ENCODE peak calls at places on chromosomes 11 and 22, in seven cellular contexts. Y is cardiac fibroblast, U is fibroblast of mammary gland, J is A549, F is suprapubic skin, M is H7, C is Peyer's patch. N is an unnamed sample.

GRCh38 chr11:87926250-87926970 is 248.8 kb downstream of the RAB38 start:
- DNase-seq in U (peak), F (no peak), Y (peak), J (peak), C (no peak), M (no peak), N (peak)

GRCh38 chr11:3169235-3169951 is 4.3 kb upstream of the OSBPL5 start:
- DNase-seq in M (peak), C (no peak), J (peak), F (peak), U (peak), Y (peak), N (peak)

GRCh38 chr11:60700689-60701508 is 1.5 kb downstream of the MS4A8 start:
- DNase-seq in C (no peak), F (no peak), U (peak), Y (peak), J (peak), M (peak), N (no peak)

GRCh38 chr11:117826832-117827231 is 2.3 kb upstream of the FXYD2 start:
- DNase-seq in F (peak), U (no peak), Y (no peak), M (no peak), J (no peak), C (peak), N (no peak)

GRCh38 chr22:42933783-42934144 is 76.7 kb upstream of the ARFGAP3 start:
- DNase-seq in F (no peak), M (no peak), Y (peak), J (peak), C (no peak), U (peak), N (peak)

GRCh38 chr11:78940500-78941225 is 366.0 kb upstream of the NARS2 start:
- DNase-seq in M (peak), U (no peak), J (no peak), C (no peak), F (no peak), Y (no peak), N (no peak)

GRCh38 chr11:60378359-60378758 is at the start of gene MS4A7:
- DNase-seq in F (no peak), U (no peak), J (no peak), C (peak), M (no peak), Y (no peak), N (no peak)

GRCh38 chr11:2472428-2473186 is 27.8 kb downstream of the KCNQ1 start:
- DNase-seq in F (no peak), M (peak), U (no peak), J (no peak), C (no peak), Y (no peak), N (no peak)

GRCh38 chr11:118622376-118623290 is 15.2 kb downstream of the PHLDB1 start:
- DNase-seq in C (no peak), Y (peak), F (no peak), J (peak), M (no peak), U (peak), N (peak)

GRCh38 chr22:25350551-25350971 is 131.1 kb downstream of the CRYBB2 start:
- DNase-seq in C (peak), U (no peak), F (peak), M (peak), Y (no peak), J (no peak), N (no peak)

GRCh38 chr11:78586452-78587046 is 11.9 kb upstream of the NARS2 start:
- DNase-seq in J (peak), F (no peak), Y (peak), M (peak), C (no peak), U (peak), N (no peak)

GRCh38 chr11:67278939-67279588 is 10.0 kb upstream of the ANKRD13D start:
- DNase-seq in J (no peak), U (no peak), F (no peak), Y (no peak), C (peak), M (no peak), N (no peak)

GRCh38 chr11:117191680-117192400 is 7.3 kb upstream of the TAGLN start:
- DNase-seq in J (no peak), F (no peak), M (no peak), C (no peak), U (no peak), Y (no peak), N (no peak)

GRCh38 chr11:72588656-72589410 is 85.4 kb downstream of the PDE2A start:
- DNase-seq in F (no peak), U (no peak), Y (no peak), J (no peak), C (no peak), M (no peak), N (no peak)

GRCh38 chr11:72591785-72592490 is 82.3 kb downstream of the PDE2A start:
- DNase-seq in Y (no peak), F (no peak), C (peak), M (no peak), U (no peak), J (no peak), N (no peak)

GRCh38 chr11:72587696-72588095 is 86.5 kb downstream of the PDE2A start:
- DNase-seq in F (no peak), Y (no peak), J (no peak), U (no peak), C (no peak), M (no peak), N (no peak)

GRCh38 chr11:72591023-72591422 is 83.2 kb downstream of the PDE2A start:
- DNase-seq in C (no peak), J (no peak), F (no peak), U (no peak), M (no peak), Y (no peak), N (no peak)

GRCh38 chr11:72589802-72590761 is 84.1 kb downstream of the PDE2A start:
- DNase-seq in C (peak), Y (peak), M (peak), J (peak), F (no peak), U (peak), N (peak)
- H3K4me3 ChIP-seq in C (peak), Y (no peak), M (peak), J (peak), F (peak), U (no peak), N (no peak)

GRCh38 chr11:97722721-97723120 is 1298.0 kb upstream of the CNTN5 start:
- DNase-seq in M (no peak), J (no peak), U (no peak), Y (no peak), C (no peak), F (no peak), N (no peak)
- H3K4me3 ChIP-seq in M (no peak), J (no peak), U (no peak), Y (no peak), C (no peak), F (no peak), N (no peak)

GRCh38 chr11:35347921-35348331 is 71.4 kb downstream of the SLC1A2 start:
- DNase-seq in M (no peak), U (peak), J (no peak), F (no peak), C (no peak), Y (no peak), N (peak)

GRCh38 chr11:35343033-35343598 is 76.2 kb downstream of the SLC1A2 start:
- DNase-seq in M (no peak), J (no peak), C (no peak), Y (no peak), U (no peak), F (no peak), N (no peak)

GRCh38 chr11:35347173-35347878 is 72.0 kb downstream of the SLC1A2 start:
- DNase-seq in M (no peak), C (no peak), F (no peak), U (no peak), Y (no peak), J (no peak), N (no peak)

GRCh38 chr11:35346472-35347136 is 72.8 kb downstream of the SLC1A2 start:
- DNase-seq in J (no peak), U (no peak), M (no peak), Y (no peak), C (no peak), F (no peak), N (no peak)

GRCh38 chr11:35344990-35345655 is 74.2 kb downstream of the SLC1A2 start:
- DNase-seq in M (no peak), F (no peak), Y (no peak), U (no peak), C (no peak), J (no peak), N (peak)
- H3K4me3 ChIP-seq in M (no peak), F (no peak), Y (no peak), U (no peak), C (no peak), J (no peak), N (no peak)

GRCh38 chr22:27297125-27297524 is 504.4 kb downstream of the MN1 start:
- DNase-seq in J (no peak), C (no peak), F (no peak), Y (no peak), U (no peak), M (no peak), N (no peak)

GRCh38 chr22:27300661-27301285 is 500.8 kb downstream of the MN1 start:
- DNase-seq in Y (no peak), F (no peak), J (no peak), M (peak), C (no peak), U (no peak), N (no peak)

GRCh38 chr22:27296091-27296675 is 505.4 kb downstream of the MN1 start:
- DNase-seq in C (no peak), U (no peak), M (peak), J (no peak), Y (no peak), F (no peak), N (no peak)

GRCh38 chr22:27299181-27300085 is 502.1 kb downstream of the MN1 start:
- DNase-seq in Y (no peak), J (no peak), F (no peak), U (no peak), M (peak), C (no peak), N (no peak)

GRCh38 chr22:27298387-27299141 is 503.0 kb downstream of the MN1 start:
- DNase-seq in U (no peak), F (no peak), Y (no peak), M (peak), C (no peak), J (no peak), N (no peak)
- H3K4me3 ChIP-seq in U (no peak), F (no peak), Y (peak), M (peak), C (no peak), J (no peak), N (no peak)

GRCh38 chr11:126497581-126498109 is 142.2 kb downstream of the ST3GAL4 start:
- DNase-seq in U (no peak), M (no peak), F (no peak), J (no peak), C (no peak), Y (no peak), N (no peak)
- H3K4me3 ChIP-seq in U (no peak), M (no peak), F (no peak), J (no peak), C (no peak), Y (no peak), N (no peak)

GRCh38 chr11:94770563-94771120 is 2.5 kb downstream of the AMOTL1 start:
- DNase-seq in Y (no peak), M (no peak), U (no peak), J (no peak), F (no peak), C (no peak), N (no peak)
- H3K4me3 ChIP-seq in Y (no peak), M (no peak), U (no peak), J (no peak), F (no peak), C (no peak), N (peak)

GRCh38 chr11:58524232-58525036 is 16.5 kb upstream of the OR5B21 start:
- DNase-seq in C (peak), F (no peak), U (peak), J (peak), M (peak), Y (peak), N (peak)
- H3K4me3 ChIP-seq in C (no peak), F (peak), U (no peak), J (peak), M (no peak), Y (no peak), N (no peak)

GRCh38 chr22:29353860-29354259 is 34.5 kb downstream of the AP1B1 start:
- DNase-seq in Y (no peak), C (no peak), F (no peak), J (no peak), M (no peak), U (no peak), N (no peak)
- H3K4me3 ChIP-seq in Y (no peak), C (no peak), F (no peak), J (no peak), M (no peak), U (no peak), N (no peak)

DNA sequence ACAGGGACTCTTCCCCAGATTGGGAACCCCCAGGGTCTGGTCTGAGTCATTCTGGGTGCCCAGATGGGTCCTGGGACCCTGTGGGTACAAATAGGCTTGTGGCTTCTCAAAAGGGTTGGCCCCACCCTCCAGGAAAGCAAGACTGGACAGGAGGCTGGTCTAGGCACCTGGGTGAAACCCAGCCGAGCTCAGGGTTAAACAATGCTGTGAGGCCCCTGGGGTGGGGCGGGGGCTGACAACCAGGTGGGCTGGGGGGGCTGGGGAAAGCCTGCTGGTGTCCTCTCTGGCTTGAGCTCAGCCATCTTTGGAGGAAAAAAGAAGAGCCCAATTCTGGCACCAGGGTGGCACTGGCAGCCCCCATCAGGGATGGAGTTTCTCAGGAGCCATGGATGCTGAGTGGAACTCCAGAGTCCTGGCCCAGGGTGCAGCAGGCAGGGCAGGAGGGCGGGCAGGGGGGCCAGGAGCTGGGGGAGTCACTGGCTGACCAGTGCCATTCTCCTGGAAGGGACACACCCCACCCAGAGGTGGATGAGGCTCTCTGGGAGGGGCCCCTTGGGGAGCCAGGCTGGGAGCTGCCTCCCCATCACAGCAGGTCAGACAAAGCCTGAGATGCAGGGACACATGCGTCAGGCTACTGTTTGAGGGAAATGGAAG is 1.1 kb downstream of the SEPTIN5 start:
- DNase-seq in F (no peak), J (no peak), C (no peak), U (no peak), M (peak), Y (no peak), N (no peak)
- H3K4me3 ChIP-seq in F (peak), J (peak), C (no peak), U (peak), M (no peak), Y (peak), N (no peak)

N was measured in fibroblast of lung.